ENCODE peak calls at places on chromosomes 1 and 21, in six cellular contexts. I is WTC11, W is H1, L is GM12878, B is K562, X is HepG2. U is an unnamed sample.

GRCh38 chr1:230938924-230939368 is 39.7 kb downstream of the TTC13 start:
- DNase-seq in I (no peak), W (no peak), L (no peak), B (no peak), X (no peak), U (no peak)

GRCh38 chr1:172955161-172955821 is 95.5 kb downstream of the TNFSF18 start:
- DNase-seq in I (no peak), B (no peak), X (no peak), W (no peak), L (no peak), U (no peak)

GRCh38 chr1:43565600-43566360 is 35.1 kb downstream of the PTPRF start:
- DNase-seq in X (no peak), W (peak; percentile 88), L (no peak), I (peak; percentile 82), B (peak; percentile 70), U (no peak)

GRCh38 chr1:114671011-114671938 is 1.4 kb upstream of the DENND2C start:
- DNase-seq in W (no peak), L (no peak), X (no peak), B (no peak), I (no peak), U (no peak)

GRCh38 chr1:221284028-221284427 is 404.8 kb downstream of the HLX start:
- DNase-seq in I (no peak), X (no peak), B (no peak), L (no peak), W (no peak), U (peak; percentile 15)

GRCh38 chr1:222310830-222311229 is 237.1 kb downstream of the HHIPL2 start:
- DNase-seq in L (no peak), W (no peak), I (no peak), B (no peak), X (no peak), U (no peak)

GRCh38 chr1:246284021-246284420 is 223.1 kb downstream of the SMYD3 start:
- DNase-seq in L (no peak), W (no peak), I (no peak), X (no peak), B (no peak), U (no peak)

GRCh38 chr1:200051620-200052019 is 24.1 kb downstream of the NR5A2 start:
- DNase-seq in B (no peak), L (no peak), W (no peak), I (no peak), X (no peak), U (no peak)

GRCh38 chr1:54135436-54136120 is 17.2 kb downstream of the CDCP2 start:
- DNase-seq in I (no peak), W (no peak), L (no peak), X (peak; percentile 38), B (no peak), U (no peak)

GRCh38 chr1:71294178-71294577 is 213.3 kb upstream of the ZRANB2 start:
- DNase-seq in B (no peak), I (no peak), L (no peak), W (no peak), X (no peak), U (no peak)

GRCh38 chr1:109787211-109787844 is 23.6 kb upstream of the EPS8L3 start:
- DNase-seq in B (no peak), X (no peak), I (no peak), W (no peak), L (no peak), U (peak; percentile 42)

GRCh38 chr21:31264574-31264973 is 79.5 kb downstream of the TIAM1 start:
- DNase-seq in B (no peak), I (no peak), L (no peak), X (no peak), W (no peak), U (no peak)

GRCh38 chr1:52424238-52424637 is 19.8 kb downstream of the PRPF38A start:
- DNase-seq in X (no peak), I (no peak), L (no peak), W (no peak), B (peak; percentile 30), U (no peak)

GRCh38 chr1:230240446-230241076 is 173.5 kb downstream of the GALNT2 start:
- DNase-seq in L (no peak), I (no peak), B (no peak), X (no peak), W (no peak), U (no peak)

GRCh38 chr1:27879374-27880082 is 7.2 kb downstream of the THEMIS2 start:
- DNase-seq in L (no peak), B (no peak), X (no peak), I (no peak), W (no peak), U (no peak)

GRCh38 chr1:59316497-59317128 is 19.7 kb downstream of the FGGY start:
- DNase-seq in X (no peak), B (no peak), I (no peak), L (peak; percentile 39), W (no peak), U (no peak)

GRCh38 chr21:42346441-42346840 is 4.4 kb downstream of the TFF2 start:
- DNase-seq in W (no peak), L (no peak), X (no peak), I (no peak), B (no peak), U (no peak)

GRCh38 chr1:110205156-110205555 is 5.0 kb upstream of the KCNC4 start:
- DNase-seq in X (no peak), I (no peak), W (no peak), B (no peak), L (no peak), U (no peak)

GRCh38 chr1:212979340-212980122 is 29.2 kb downstream of the VASH2 start:
- DNase-seq in B (no peak), L (peak; percentile 96), X (no peak), I (no peak), W (peak; percentile 60), U (no peak)

GRCh38 chr1:35605882-35606182 is 32.7 kb downstream of the TFAP2E start:
- DNase-seq in I (no peak), X (no peak), L (no peak), W (no peak), B (no peak), U (no peak)

GRCh38 chr1:94094466-94095111 is 26.4 kb downstream of the ABCA4 start:
- DNase-seq in B (no peak), I (no peak), W (no peak), L (no peak), X (no peak), U (no peak)

GRCh38 chr1:107525961-107526360 is 385.1 kb downstream of the NTNG1 start:
- DNase-seq in W (no peak), I (no peak), X (peak; percentile 52), L (no peak), B (no peak), U (no peak)

DNA sequence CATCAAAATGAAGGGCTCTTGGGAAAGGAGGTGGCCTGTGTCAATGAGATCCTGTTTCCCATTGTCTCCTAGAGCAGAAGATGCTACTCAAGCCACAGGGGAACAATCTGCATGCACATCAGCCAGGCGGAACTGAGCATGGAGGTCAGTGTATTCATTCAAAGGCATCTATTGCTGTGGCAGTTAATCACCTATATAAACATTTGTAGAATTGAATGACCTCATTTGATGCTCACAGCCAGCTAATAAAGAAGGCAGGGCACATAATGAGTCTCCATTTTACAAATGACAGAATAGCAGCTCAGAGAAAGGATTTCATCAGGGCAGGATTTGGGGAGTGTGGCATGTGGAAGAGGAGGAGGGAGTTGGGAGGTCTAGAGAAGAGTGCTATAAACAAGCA is 5.8 kb upstream of the FYB2 start:
- DNase-seq in I (no peak), L (no peak), X (no peak), W (no peak), B (no peak), U (no peak)
- TF ChIP-seq ATF3 in I (no peak), L (no peak), X (no peak), W (no peak), B (no peak), U (no peak)

GRCh38 chr1:25848531-25848930 is 10.7 kb downstream of the AUNIP start:
- DNase-seq in W (no peak), L (no peak), B (no peak), X (no peak), I (no peak), U (no peak)
- TF ChIP-seq ATF3 in W (no peak), L (no peak), B (peak; percentile 11), X (no peak), I (no peak), U (no peak)

GRCh38 chr1:228287541-228288425 is 79.9 kb downstream of the OBSCN start:
- DNase-seq in X (no peak), L (no peak), W (no peak), I (peak; percentile 8), B (no peak), U (no peak)
- TF ChIP-seq ATF3 in X (no peak), L (no peak), W (no peak), I (no peak), B (no peak), U (no peak)

DNA sequence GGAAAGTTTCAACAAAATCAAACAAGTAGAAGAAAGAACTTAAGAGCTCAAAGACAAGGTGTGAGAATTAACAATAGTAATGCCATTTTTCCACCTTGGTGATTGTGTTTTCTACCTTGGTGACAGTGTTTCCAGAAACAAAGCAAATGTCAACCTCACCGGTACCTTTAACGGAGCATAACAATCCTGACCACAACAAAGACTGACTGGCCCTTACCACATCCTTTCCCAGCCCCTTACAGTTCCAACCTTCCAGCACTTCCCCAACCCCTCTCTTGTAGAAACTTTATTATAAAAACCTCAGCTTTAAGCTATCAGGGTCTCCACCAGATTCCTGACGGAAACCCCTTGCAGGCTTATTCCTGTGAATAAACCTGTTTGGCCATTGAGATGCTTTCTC is 16.7 kb downstream of the STYXL2 start:
- DNase-seq in B (no peak), X (no peak), L (peak; percentile 55), W (no peak), I (no peak), U (no peak)
- TF ChIP-seq ATF3 in B (no peak), X (no peak), L (no peak), W (no peak), I (no peak), U (no peak)

GRCh38 chr1:2300004-2300771 is 72.1 kb downstream of the SKI start:
- DNase-seq in W (no peak), B (no peak), X (no peak), I (no peak), L (peak; percentile 71), U (no peak)
- TF ChIP-seq ATF3 in W (no peak), B (no peak), X (no peak), I (no peak), L (no peak), U (no peak)

U was measured in HCT116.